ENCODE peak calls at places on chromosomes 4 and X, in ten cellular contexts. N, M, F, X, J, O, H, G, V and E are unnamed samples.

GRCh38 chrX:131812847-131813825 is 210.0 kb upstream of the STK26 start:
- DNase-seq in N (peak), M (no peak), F (peak), X (peak), J (peak), O (peak), H (peak), G (peak), V (no peak), E (no peak)

GRCh38 chrX:74349387-74349786 is 45.4 kb downstream of the ZCCHC13 start:
- DNase-seq in N (no peak), M (no peak), F (no peak), X (no peak), J (no peak), O (no peak), H (no peak), G (no peak), V (no peak), E (peak)

GRCh38 chr4:86338989-86339388 is 20.9 kb downstream of the MAPK10 start:
- DNase-seq in N (no peak), M (no peak), F (no peak), X (no peak), J (no peak), O (peak), H (peak), G (no peak), V (no peak), E (peak)

GRCh38 chr4:181504846-181505374 is 738.3 kb upstream of the TENM3 start:
- DNase-seq in N (no peak), M (no peak), F (no peak), X (no peak), J (no peak), O (no peak), H (no peak), G (no peak), V (no peak), E (no peak)

GRCh38 chr4:154078504-154079350 is 289.8 kb upstream of the SFRP2 start:
- DNase-seq in N (no peak), M (no peak), F (no peak), X (no peak), J (no peak), O (no peak), H (no peak), G (no peak), V (no peak), E (no peak)

GRCh38 chr4:57442834-57443291 is 332.7 kb upstream of the IGFBP7 start:
- DNase-seq in N (no peak), M (no peak), F (peak), X (no peak), J (peak), O (no peak), H (peak), G (no peak), V (no peak), E (no peak)

GRCh38 chr4:171553961-171554360 is 259.2 kb upstream of the GALNTL6 start:
- DNase-seq in N (no peak), M (no peak), F (no peak), X (no peak), J (no peak), O (no peak), H (no peak), G (no peak), V (no peak), E (no peak)

GRCh38 chr4:132587626-132588025 is 561.5 kb upstream of the PCDH10 start:
- DNase-seq in N (no peak), M (no peak), F (no peak), X (no peak), J (no peak), O (no peak), H (peak), G (no peak), V (no peak), E (no peak)

GRCh38 chr4:139229534-139230039 is 50.4 kb downstream of the MGARP start:
- DNase-seq in N (no peak), M (no peak), F (no peak), X (no peak), J (peak), O (no peak), H (peak), G (no peak), V (no peak), E (peak)

GRCh38 chr4:169199184-169199583 is 71.6 kb downstream of the SH3RF1 start:
- DNase-seq in N (no peak), M (no peak), F (no peak), X (no peak), J (no peak), O (no peak), H (no peak), G (no peak), V (no peak), E (no peak)

GRCh38 chrX:23883737-23884354 is 23.9 kb downstream of the APOO start:
- DNase-seq in N (no peak), M (no peak), F (no peak), X (no peak), J (peak), O (no peak), H (peak), G (no peak), V (no peak), E (peak)

GRCh38 chr4:122622400-122622799 is 1.5 kb upstream of the IL21 start:
- DNase-seq in N (no peak), M (no peak), F (no peak), X (no peak), J (peak), O (no peak), H (no peak), G (no peak), V (no peak), E (no peak)

GRCh38 chr4:53507671-53508286 is 83.5 kb downstream of the LNX1 start:
- DNase-seq in N (peak), M (peak), F (peak), X (no peak), J (peak), O (no peak), H (peak), G (peak), V (no peak), E (peak)

GRCh38 chr4:123836919-123837605 is 440.5 kb downstream of the SPRY1 start:
- DNase-seq in N (no peak), M (no peak), F (no peak), X (no peak), J (no peak), O (no peak), H (no peak), G (no peak), V (no peak), E (no peak)

GRCh38 chr4:3253808-3254207 is 4.8 kb downstream of the MSANTD1 start:
- DNase-seq in N (peak), M (peak), F (no peak), X (no peak), J (no peak), O (peak), H (no peak), G (peak), V (no peak), E (no peak)

GRCh38 chr4:183400035-183400434 is 44.4 kb upstream of the CDKN2AIP start:
- DNase-seq in N (no peak), M (no peak), F (no peak), X (no peak), J (no peak), O (no peak), H (no peak), G (no peak), V (no peak), E (no peak)

GRCh38 chr4:41471126-41471665 is 66.8 kb upstream of the LIMCH1 start:
- DNase-seq in N (no peak), M (no peak), F (no peak), X (no peak), J (no peak), O (no peak), H (no peak), G (no peak), V (no peak), E (no peak)

GRCh38 chr4:11566440-11567022 is 137.8 kb upstream of the HS3ST1 start:
- DNase-seq in N (no peak), M (no peak), F (no peak), X (no peak), J (no peak), O (no peak), H (no peak), G (no peak), V (no peak), E (no peak)

GRCh38 chr4:184978211-184978610 is 40.1 kb upstream of the HELT start:
- DNase-seq in N (no peak), M (no peak), F (peak), X (peak), J (no peak), O (no peak), H (no peak), G (peak), V (no peak), E (no peak)

GRCh38 chrX:35251229-35251628 is 308.6 kb downstream of the FAM47B start:
- DNase-seq in N (no peak), M (no peak), F (no peak), X (no peak), J (no peak), O (no peak), H (no peak), G (no peak), V (no peak), E (no peak)

GRCh38 chr4:142858965-142859364 is 12.9 kb upstream of the INPP4B start:
- DNase-seq in N (no peak), M (no peak), F (no peak), X (no peak), J (no peak), O (no peak), H (no peak), G (no peak), V (no peak), E (no peak)

GRCh38 chr4:58611012-58611411 is 1500.8 kb upstream of the IGFBP7 start:
- DNase-seq in N (no peak), M (no peak), F (no peak), X (no peak), J (no peak), O (no peak), H (no peak), G (no peak), V (no peak), E (no peak)

GRCh38 chr4:182898479-182898799 is 18.7 kb downstream of the DCTD start:
- DNase-seq in N (no peak), M (no peak), F (no peak), X (no peak), J (no peak), O (no peak), H (no peak), G (no peak), V (no peak), E (no peak)

GRCh38 chr4:73943555-73943954 is 38.3 kb downstream of the PF4 start:
- DNase-seq in N (no peak), M (no peak), F (no peak), X (no peak), J (no peak), O (no peak), H (no peak), G (no peak), V (no peak), E (no peak)

GRCh38 chrX:97294016-97294415 is 410.3 kb downstream of the RPA4 start:
- DNase-seq in N (no peak), M (no peak), F (no peak), X (no peak), J (no peak), O (no peak), H (no peak), G (no peak), V (no peak), E (no peak)

GRCh38 chr4:160450861-160451260 is 1348.0 kb downstream of the RAPGEF2 start:
- DNase-seq in N (no peak), M (no peak), F (no peak), X (no peak), J (no peak), O (no peak), H (no peak), G (no peak), V (no peak), E (no peak)

GRCh38 chr4:119906277-119906676 is 160.4 kb downstream of the MAD2L1 start:
- DNase-seq in N (no peak), M (no peak), F (no peak), X (no peak), J (no peak), O (no peak), H (no peak), G (no peak), V (no peak), E (no peak)

GRCh38 chrX:153554519-153555167 is 37.2 kb downstream of the ATP2B3 start:
- DNase-seq in N (peak), M (peak), F (peak), X (peak), J (peak), O (peak), H (peak), G (peak), V (peak), E (peak)

GRCh38 chr4:120691106-120691505 is 231.4 kb downstream of the PRDM5 start:
- DNase-seq in N (no peak), M (no peak), F (no peak), X (no peak), J (no peak), O (no peak), H (no peak), G (no peak), V (no peak), E (no peak)

DNA sequence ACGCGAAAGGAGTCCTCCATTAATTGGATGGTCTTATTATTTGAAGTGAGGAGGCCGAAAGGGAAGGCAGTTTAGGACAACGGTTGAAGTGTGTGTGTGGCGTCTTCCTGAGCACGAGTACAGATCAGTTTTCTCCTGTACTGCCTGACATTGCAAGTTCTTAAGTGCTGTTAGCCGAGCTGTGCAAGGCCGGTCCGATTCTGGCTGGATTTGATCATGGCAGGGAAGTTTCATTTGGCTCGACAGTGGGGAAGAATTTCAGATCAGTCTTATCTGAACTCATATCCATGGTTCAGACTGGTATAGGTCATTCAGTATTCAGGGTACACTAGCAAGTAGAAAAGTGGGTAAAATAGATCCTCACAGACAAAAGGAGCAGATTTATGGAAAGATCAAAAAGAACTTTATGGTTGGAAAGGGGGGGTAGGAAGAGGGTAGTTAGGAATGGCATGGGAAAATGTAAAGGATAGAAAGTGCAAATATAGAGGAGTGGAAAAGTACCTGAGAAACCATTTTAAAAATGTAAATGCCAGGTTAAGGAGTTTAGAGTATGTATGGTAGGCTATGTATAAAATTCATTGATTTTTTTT is 689 bp downstream of the THAP9 start:
- DNase-seq in N (no peak), M (no peak), F (no peak), X (no peak), J (no peak), O (no peak), H (no peak), G (no peak), V (no peak), E (no peak)
- TF ChIP-seq POLR2A in N (no peak), M (no peak), F (no peak), X (no peak), J (peak), O (no peak), H (no peak), G (no peak), V (peak), E (peak)

GRCh38 chr4:145909331-145909730 is 29.3 kb downstream of the ZNF827 start:
- DNase-seq in N (peak), M (no peak), F (peak), X (peak), J (peak), O (peak), H (no peak), G (no peak), V (no peak), E (no peak)
- TF ChIP-seq POLR2A in N (no peak), M (no peak), F (no peak), X (no peak), J (no peak), O (peak), H (no peak), G (no peak), V (no peak), E (no peak)

GRCh38 chrX:103904301-103904700 is 58.1 kb upstream of the TMSB15B start:
- DNase-seq in N (no peak), M (peak), F (no peak), X (no peak), J (no peak), O (no peak), H (no peak), G (no peak), V (no peak), E (no peak)
- TF ChIP-seq POLR2A in N (no peak), M (no peak), F (no peak), X (no peak), J (no peak), O (no peak), H (no peak), G (no peak), V (no peak), E (no peak)

GRCh38 chr4:38318737-38319455 is 345.1 kb upstream of the KLF3 start:
- DNase-seq in N (peak), M (peak), F (peak), X (peak), J (peak), O (peak), H (peak), G (peak), V (peak), E (peak)
- TF ChIP-seq POLR2A in N (no peak), M (no peak), F (no peak), X (no peak), J (peak), O (no peak), H (no peak), G (peak), V (peak), E (peak)

GRCh38 chr4:101989551-101989950 is 199.0 kb downstream of the BANK1 start:
- DNase-seq in N (no peak), M (no peak), F (no peak), X (no peak), J (no peak), O (no peak), H (no peak), G (no peak), V (no peak), E (no peak)

GRCh38 chr4:101987623-101988243 is 197.2 kb downstream of the BANK1 start:
- DNase-seq in N (no peak), M (no peak), F (no peak), X (no peak), J (no peak), O (no peak), H (no peak), G (no peak), V (no peak), E (no peak)

GRCh38 chr4:101981756-101982155 is 191.2 kb downstream of the BANK1 start:
- DNase-seq in N (no peak), M (no peak), F (peak), X (no peak), J (no peak), O (no peak), H (no peak), G (no peak), V (no peak), E (no peak)

GRCh38 chr4:101983835-101984234 is 193.3 kb downstream of the BANK1 start:
- DNase-seq in N (no peak), M (no peak), F (no peak), X (no peak), J (no peak), O (no peak), H (no peak), G (no peak), V (no peak), E (no peak)
- TF ChIP-seq POLR2A in N (no peak), M (no peak), F (no peak), X (no peak), J (no peak), O (no peak), H (no peak), G (no peak), V (no peak), E (no peak)

DNA sequence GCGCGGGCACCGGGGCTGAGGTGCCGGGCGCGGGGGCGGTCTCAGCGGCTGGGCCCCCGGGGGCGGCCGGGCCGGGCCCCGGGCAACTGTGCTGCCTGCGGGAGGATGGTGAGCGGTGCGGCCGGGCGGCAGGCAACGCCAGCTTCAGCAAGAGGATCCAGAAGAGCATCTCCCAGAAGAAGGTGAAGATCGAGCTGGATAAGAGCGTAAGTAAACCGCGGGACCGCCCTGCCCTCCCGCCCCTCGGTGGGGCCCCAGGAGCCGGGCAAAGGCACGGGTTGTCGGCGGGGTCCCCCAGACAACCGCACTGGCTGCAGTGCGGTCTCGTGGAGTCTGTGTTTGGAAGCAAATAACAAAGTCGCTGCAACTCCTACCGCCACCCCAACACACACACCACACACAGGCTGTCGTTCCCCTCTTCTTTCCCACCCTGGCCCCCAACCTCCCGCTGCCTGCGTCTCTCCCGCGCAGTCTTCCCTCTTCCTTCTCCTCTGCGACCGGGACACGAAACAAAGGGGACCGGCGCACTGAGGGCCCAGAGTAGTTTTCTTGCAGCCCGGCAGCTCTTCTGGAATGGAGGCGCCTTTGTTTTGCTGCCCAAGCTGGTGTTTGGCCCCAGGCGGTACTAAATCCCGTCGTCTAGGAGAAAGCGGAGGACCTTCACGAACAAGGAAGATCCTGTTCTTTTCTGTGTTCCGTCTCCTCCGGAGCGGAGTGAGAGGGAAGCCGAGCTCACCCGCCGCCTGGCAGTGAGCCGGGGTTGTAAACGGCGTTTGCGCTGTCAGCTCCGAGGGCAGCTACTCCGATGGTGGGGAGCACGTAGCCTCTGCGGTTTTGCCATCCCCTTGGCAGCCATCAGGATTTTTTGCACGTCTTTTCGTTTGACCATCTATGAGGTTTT is 788 bp downstream of the SAP30 start:
- DNase-seq in N (peak), M (peak), F (peak), X (peak), J (peak), O (peak), H (peak), G (peak), V (peak), E (peak)
- TF ChIP-seq POLR2A in N (peak), M (peak), F (no peak), X (no peak), J (no peak), O (peak), H (peak), G (peak), V (no peak), E (no peak)

GRCh38 chr4:151325320-151326246 is at the start of gene SH3D19:
- DNase-seq in N (peak), M (peak), F (peak), X (peak), J (no peak), O (peak), H (peak), G (peak), V (no peak), E (peak)

GRCh38 chr4:151324124-151324448 is 1.3 kb downstream of the SH3D19 start:
- DNase-seq in N (no peak), M (no peak), F (no peak), X (no peak), J (no peak), O (no peak), H (no peak), G (no peak), V (no peak), E (no peak)

GRCh38 chr4:151321586-151321985 is 3.8 kb downstream of the SH3D19 start:
- DNase-seq in N (no peak), M (no peak), F (no peak), X (no peak), J (no peak), O (no peak), H (no peak), G (no peak), V (no peak), E (no peak)

GRCh38 chr4:151322565-151322964 is 2.8 kb downstream of the SH3D19 start:
- DNase-seq in N (no peak), M (no peak), F (no peak), X (no peak), J (no peak), O (no peak), H (no peak), G (no peak), V (no peak), E (no peak)

GRCh38 chr4:151324449-151325319 is 721 bp downstream of the SH3D19 start:
- DNase-seq in N (peak), M (peak), F (peak), X (peak), J (peak), O (peak), H (peak), G (peak), V (no peak), E (peak)
- TF ChIP-seq POLR2A in N (no peak), M (no peak), F (no peak), X (no peak), J (no peak), O (no peak), H (no peak), G (no peak), V (no peak), E (no peak)